ENCODE peak calls at places on chromosomes 7 and 10, in four cellular contexts. G is H1, B is K562, F is GM12878. P is an unnamed sample.

GRCh38 chr10:3805791-3806381 is 20.9 kb upstream of the KLF6 start:
- DNase-seq in G (no peak), B (peak; percentile 79), F (no peak), P (peak; percentile 77)

GRCh38 chr7:43761919-43762318 is 3.4 kb downstream of the BLVRA start:
- DNase-seq in G (no peak), B (no peak), F (no peak), P (peak; percentile 46)

GRCh38 chr7:151876899-151877777 is at the start of gene PRKAG2:
- DNase-seq in G (no peak), B (no peak), F (no peak), P (no peak)

GRCh38 chr7:24069751-24070150 is 214.2 kb upstream of the NPY start:
- DNase-seq in G (no peak), B (no peak), F (no peak), P (no peak)

GRCh38 chr10:129605986-129606518 is 139.0 kb downstream of the MGMT start:
- DNase-seq in G (no peak), B (no peak), F (peak; percentile 72), P (no peak)

GRCh38 chr7:85828654-85829053 is 641.8 kb upstream of the SEMA3D start:
- DNase-seq in G (no peak), B (no peak), F (no peak), P (no peak)

GRCh38 chr10:63703113-63703670 is 182.0 kb downstream of the REEP3 start:
- DNase-seq in G (no peak), B (peak; percentile 48), F (peak; percentile 36), P (peak; percentile 43)

GRCh38 chr10:104035107-104035816 is 50.4 kb downstream of the COL17A1 start:
- DNase-seq in G (peak; percentile 44), B (no peak), F (no peak), P (no peak)

GRCh38 chr10:112744525-112744924 is 205.5 kb upstream of the TCF7L2 start:
- DNase-seq in G (no peak), B (no peak), F (no peak), P (no peak)

GRCh38 chr7:131521651-131522163 is 34.7 kb downstream of the PODXL start:
- DNase-seq in G (no peak), B (no peak), F (no peak), P (no peak)

GRCh38 chr7:69861233-69861632 is 263.0 kb downstream of the AUTS2 start:
- DNase-seq in G (no peak), B (no peak), F (no peak), P (no peak)
- TF ChIP-seq CHD1 in G (no peak), B (no peak), F (no peak), P (no peak)

GRCh38 chr7:81111358-81111757 is 192.5 kb upstream of the SEMA3C start:
- DNase-seq in G (no peak), B (no peak), F (no peak), P (peak; percentile 95)
- TF ChIP-seq CHD1 in G (no peak), B (no peak), F (no peak), P (no peak)

DNA sequence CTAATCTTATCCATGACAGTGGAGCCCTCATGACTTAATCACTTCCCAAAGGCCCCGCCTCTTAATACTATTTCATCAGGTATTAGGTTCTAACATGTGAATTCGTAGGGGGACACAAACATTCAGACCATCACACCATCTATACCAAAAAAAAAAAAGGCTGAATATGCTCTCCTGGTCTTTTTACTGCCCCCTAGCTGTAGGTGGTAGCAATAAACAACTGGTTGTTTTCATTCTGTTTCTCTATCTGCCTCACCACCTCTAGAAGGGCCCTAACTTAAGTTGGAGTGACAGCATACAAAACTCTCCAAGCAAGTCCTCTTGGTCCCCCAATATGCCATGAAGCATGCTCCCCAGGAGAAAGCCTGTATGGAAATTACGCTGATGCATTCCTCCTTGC is 94.1 kb downstream of the GRM8 start:
- DNase-seq in G (no peak), B (peak; percentile 16), F (no peak), P (no peak)
- TF ChIP-seq CHD1 in G (no peak), B (no peak), F (no peak), P (no peak)

GRCh38 chr7:77450054-77450453 is 33.9 kb upstream of the GSAP start:
- DNase-seq in G (no peak), B (no peak), F (no peak), P (peak; percentile 54)
- TF ChIP-seq CHD1 in G (no peak), B (no peak), F (no peak), P (no peak)

DNA sequence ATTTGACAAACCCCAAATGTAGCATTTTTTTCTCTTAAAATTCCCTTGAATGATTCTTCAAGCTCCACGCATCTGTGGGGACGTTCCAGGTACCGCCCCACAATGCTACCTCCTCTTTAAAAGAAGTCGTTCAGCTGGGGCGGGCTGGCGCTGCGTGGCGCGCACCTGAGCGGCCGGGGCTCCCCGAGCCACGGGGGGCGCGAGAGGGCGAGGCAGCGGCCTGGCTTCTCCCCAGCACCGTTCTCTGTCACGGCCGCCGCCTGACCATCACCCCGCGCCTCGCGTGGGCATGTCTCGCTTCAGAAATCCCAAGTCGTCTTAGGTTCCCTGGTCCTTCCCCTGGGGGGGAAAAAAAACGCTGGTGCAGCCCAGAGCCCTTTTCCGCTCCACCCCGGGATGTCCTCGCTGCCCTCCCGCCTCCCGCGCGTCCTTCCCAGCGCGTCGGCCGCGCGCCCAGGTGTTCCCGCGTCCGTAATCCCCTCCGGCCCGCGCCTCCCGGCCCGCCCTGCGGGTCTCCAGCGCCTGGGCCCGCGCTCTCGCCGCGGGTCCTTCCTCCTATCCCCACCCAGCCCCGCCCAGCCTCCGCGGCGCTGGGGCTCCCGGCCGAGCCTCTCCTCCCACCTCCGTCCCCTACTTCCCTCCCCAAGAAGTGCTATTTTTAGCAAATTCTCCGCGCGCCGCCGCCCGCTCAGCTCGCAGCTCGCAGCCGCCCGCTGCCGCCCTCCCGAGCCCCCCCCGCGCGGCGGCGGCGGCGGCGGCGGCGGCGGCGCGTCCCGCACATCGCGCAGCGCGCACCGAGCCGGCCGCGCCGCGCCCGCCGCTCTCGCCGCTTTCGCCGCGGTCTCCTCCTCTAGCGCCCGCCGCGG is 58.8 kb upstream of the PRPS1L1 start:
- DNase-seq in G (peak; percentile 69), B (peak; percentile 38), F (no peak), P (no peak)
- TF ChIP-seq CHD1 in G (no peak), B (no peak), F (no peak), P (no peak)